ENCODE peak calls at places on chromosomes 16 and 17, in ten cellular contexts. I is colonic mucosa; G is putamen; C is stimulated activated CD4-positive, alpha-beta T cell treated with anti-CD3 and anti-CD28 coated beads, Interleukin-2, amount 100 ng/mL, for 4 hours; H is CD8-positive, alpha-beta T cell; X is activated T-cell treated with anti-CD3 and anti-CD28 coated beads for 1 hour; S is activated T-helper 1 cell treated with Interleukin-2 at 50 U/mL for 16 hours; O is iris pigment epithelial cell; R is RPMI8226; K is DMS153. W is an unnamed sample.
A peak's percentile ranks its signal among the peaks of the same experiment; 100 is the strongest.

GRCh38 chr17:68095205-68095811 is 59.8 kb downstream of the KPNA2 start:
- DNase-seq in R (no peak), I (no peak), H (no peak), K (no peak), S (no peak), C (no peak), G (no peak), X (no peak), O (no peak), W (peak; percentile 5)

GRCh38 chr16:2753523-2754020 is 1.1 kb downstream of the SRRM2 start:
- DNase-seq in S (no peak), I (no peak), G (no peak), H (no peak), K (no peak), C (no peak), R (peak; percentile 39), X (no peak), O (peak; percentile 37), W (peak; percentile 53)

GRCh38 chr17:71032746-71033273 is 863.5 kb downstream of the KCNJ2 start:
- DNase-seq in H (no peak), C (no peak), X (no peak), O (no peak), R (no peak), G (no peak), K (peak; percentile 59), S (no peak), I (no peak), W (no peak)

GRCh38 chr17:79843475-79843916 is 4.3 kb upstream of the CBX4 start:
- DNase-seq in X (no peak), S (no peak), K (no peak), O (peak; percentile 17), G (no peak), H (peak; percentile 29), R (no peak), C (no peak), I (peak; percentile 44), W (peak; percentile 69)

GRCh38 chr17:57899822-57900221 is 50.0 kb upstream of the MRPS23 start:
- DNase-seq in G (no peak), X (no peak), K (peak; percentile 49), O (no peak), S (no peak), H (no peak), I (peak; percentile 81), R (peak; percentile 33), C (no peak), W (peak; percentile 21)

GRCh38 chr16:81626181-81626674 is 152.9 kb upstream of the PLCG2 start:
- DNase-seq in I (no peak), X (no peak), H (no peak), K (no peak), S (no peak), G (no peak), R (no peak), O (no peak), C (no peak), W (no peak)

GRCh38 chr17:82267575-82268379 is 5.7 kb downstream of the CSNK1D start:
- DNase-seq in O (peak; percentile 97), K (no peak), H (peak; percentile 60), I (peak; percentile 94), C (no peak), X (peak; percentile 30), R (peak; percentile 71), S (no peak), G (peak; percentile 88), W (no peak)

GRCh38 chr16:19605701-19606100 is 50.2 kb downstream of the VPS35L start:
- DNase-seq in O (no peak), H (no peak), X (no peak), S (no peak), I (no peak), K (no peak), R (no peak), G (no peak), C (no peak), W (no peak)

GRCh38 chr17:17564896-17565295 is 26.6 kb downstream of the PEMT start:
- DNase-seq in O (no peak), H (no peak), I (no peak), X (no peak), G (no peak), R (no peak), K (no peak), S (no peak), C (no peak), W (no peak)

GRCh38 chr17:38885728-38886642 is 16.1 kb downstream of the LASP1 start:
- DNase-seq in G (peak; percentile 79), K (no peak), O (peak; percentile 75), X (no peak), R (no peak), C (no peak), H (no peak), I (no peak), S (no peak), W (no peak)

GRCh38 chr17:37240381-37240780 is 135.4 kb upstream of the C17orf78 start:
- DNase-seq in S (no peak), O (no peak), R (no peak), H (no peak), G (no peak), K (no peak), C (no peak), X (no peak), I (no peak), W (no peak)

GRCh38 chr17:50638572-50638850 is 3.8 kb downstream of the ABCC3 start:
- DNase-seq in X (no peak), I (no peak), K (no peak), S (no peak), O (no peak), C (no peak), R (no peak), G (no peak), H (no peak), W (no peak)

GRCh38 chr16:26742040-26742439 is 324.7 kb upstream of the C16orf82 start:
- DNase-seq in G (no peak), O (no peak), I (no peak), X (no peak), C (no peak), S (no peak), K (no peak), H (no peak), R (no peak), W (no peak)

GRCh38 chr17:7435676-7436555 is 681 bp downstream of the TMEM102 start:
- DNase-seq in K (no peak), G (no peak), S (peak; percentile 44), R (no peak), X (peak; percentile 36), H (peak; percentile 67), I (peak; percentile 75), O (no peak), C (peak; percentile 35), W (peak; percentile 94)

GRCh38 chr16:65786916-65787315 is 579.6 kb upstream of the CDH5 start:
- DNase-seq in H (no peak), C (no peak), K (no peak), X (no peak), O (no peak), I (no peak), S (no peak), R (no peak), G (no peak), W (no peak)

GRCh38 chr16:4314532-4315184 is 1.2 kb upstream of the GLIS2 start:
- DNase-seq in X (no peak), H (no peak), C (no peak), K (peak; percentile 25), G (no peak), I (peak; percentile 23), R (peak; percentile 73), O (peak; percentile 62), S (no peak), W (peak; percentile 46)

GRCh38 chr16:30839523-30840227 is 52.7 kb upstream of the ZNF629 start:
- DNase-seq in S (no peak), C (no peak), X (no peak), H (no peak), G (no peak), O (no peak), R (no peak), I (peak; percentile 78), K (no peak), W (no peak)

GRCh38 chr16:24686678-24687077 is 42.8 kb upstream of the TNRC6A start:
- DNase-seq in K (no peak), R (no peak), G (no peak), C (no peak), X (no peak), I (no peak), H (no peak), S (no peak), O (no peak), W (no peak)

GRCh38 chr16:87724490-87725291 is 41.1 kb downstream of the KLHDC4 start:
- DNase-seq in C (no peak), I (no peak), O (no peak), X (peak; percentile 14), R (no peak), H (peak; percentile 53), G (no peak), K (peak; percentile 77), S (no peak), W (no peak)

GRCh38 chr17:31388770-31389672 is 2.5 kb upstream of the RAB11FIP4 start:
- DNase-seq in R (peak; percentile 54), H (peak; percentile 41), O (no peak), S (no peak), C (no peak), G (no peak), K (no peak), X (peak; percentile 36), I (no peak), W (peak; percentile 39)

GRCh38 chr16:57013268-57013667 is 23.9 kb downstream of the NLRC5 start:
- DNase-seq in H (no peak), S (no peak), G (no peak), X (no peak), K (no peak), O (peak; percentile 83), R (no peak), I (no peak), C (no peak), W (no peak)

GRCh38 chr16:27963471-27963965 is 100.0 kb downstream of the GSG1L start:
- DNase-seq in R (no peak), S (no peak), C (no peak), K (no peak), O (no peak), G (no peak), X (no peak), I (no peak), H (no peak), W (no peak)

GRCh38 chr17:977163-977562 is 2.4 kb downstream of the NXN start:
- DNase-seq in O (peak; percentile 31), S (no peak), C (no peak), G (no peak), R (no peak), H (no peak), X (no peak), K (no peak), I (no peak), W (no peak)

GRCh38 chr16:57721765-57722499 is 13.6 kb upstream of the KATNB1 start:
- DNase-seq in X (no peak), C (no peak), H (no peak), I (no peak), S (no peak), R (no peak), K (no peak), G (no peak), O (no peak), W (no peak)

GRCh38 chr17:36920032-36921000 is 17.0 kb upstream of the LHX1 start:
- DNase-seq in H (no peak), R (no peak), I (no peak), S (no peak), G (no peak), X (no peak), K (no peak), C (no peak), O (peak; percentile 70), W (no peak)

GRCh38 chr17:48047113-48047740 is 932 bp upstream of the NFE2L1 start:
- DNase-seq in K (no peak), O (no peak), I (no peak), C (peak; percentile 60), X (no peak), G (no peak), H (no peak), S (no peak), R (no peak), W (peak; percentile 59)

GRCh38 chr17:2598166-2598565 is 4.7 kb downstream of the PAFAH1B1 start:
- DNase-seq in K (no peak), S (no peak), C (no peak), X (no peak), H (no peak), O (peak; percentile 69), R (no peak), G (no peak), I (no peak), W (no peak)

GRCh38 chr17:63881935-63882601 is at the start of gene GH2:
- DNase-seq in O (peak; percentile 50), H (peak; percentile 56), X (peak; percentile 49), S (peak; percentile 18), K (peak; percentile 2), R (peak; percentile 74), C (peak; percentile 50), I (peak; percentile 38), G (no peak), W (peak; percentile 64)